ENCODE peak calls at places on chromosomes 7 and 10, in eight cellular contexts. T is mammary epithelial cell, H is heart right ventricle, Q is choroid plexus epithelial cell, Z is HL-60, U is heart left ventricle, J is ovary, D is IMR-90. Y is an unnamed sample.
A peak's percentile ranks its signal among the peaks of the same experiment; 100 is the strongest.

GRCh38 chr10:114026189-114027040 is 17.3 kb upstream of the ADRB1 start:
- DNase-seq in T (peak; percentile 84), H (no peak), U (no peak), Z (no peak), D (peak; percentile 53), J (no peak), Q (peak; percentile 79), Y (no peak)

GRCh38 chr10:100816671-100817070 is 71.3 kb downstream of the PAX2 start:
- DNase-seq in H (no peak), D (no peak), U (no peak), T (no peak), Q (no peak), J (no peak), Z (no peak), Y (no peak)

GRCh38 chr10:48314107-48314506 is 7.6 kb downstream of the MAPK8 start:
- DNase-seq in U (no peak), Z (no peak), J (no peak), D (no peak), T (no peak), H (no peak), Q (no peak), Y (no peak)

GRCh38 chr7:140176271-140176701 is 497 bp downstream of the KDM7A start:
- DNase-seq in Z (no peak), J (peak; percentile 41), D (no peak), U (peak; percentile 30), H (peak; percentile 35), T (no peak), Q (no peak), Y (peak; percentile 45)

GRCh38 chr10:69801434-69802315 is at the start of gene COL13A1:
- DNase-seq in Q (peak; percentile 55), U (peak; percentile 43), Z (no peak), H (peak; percentile 50), J (no peak), T (peak; percentile 76), D (peak; percentile 75), Y (peak; percentile 72)

GRCh38 chr7:111789880-111790279 is 227.6 kb upstream of the IMMP2L start:
- DNase-seq in D (peak; percentile 21), Z (no peak), H (no peak), U (no peak), J (no peak), T (no peak), Q (no peak), Y (no peak)

GRCh38 chr10:120012133-120012405 is 119.5 kb downstream of the SEC23IP start:
- DNase-seq in T (no peak), D (no peak), Z (no peak), Q (no peak), U (no peak), J (no peak), H (no peak), Y (no peak)

GRCh38 chr7:151740180-151740845 is 136.6 kb downstream of the PRKAG2 start:
- DNase-seq in H (no peak), D (peak; percentile 48), Q (no peak), J (no peak), Z (no peak), T (no peak), U (no peak), Y (no peak)

GRCh38 chr10:77428776-77429395 is 208.7 kb downstream of the KCNMA1 start:
- DNase-seq in H (no peak), J (peak; percentile 42), T (peak; percentile 53), Z (no peak), Q (peak; percentile 86), D (peak; percentile 82), U (no peak), Y (peak; percentile 79)

DNA sequence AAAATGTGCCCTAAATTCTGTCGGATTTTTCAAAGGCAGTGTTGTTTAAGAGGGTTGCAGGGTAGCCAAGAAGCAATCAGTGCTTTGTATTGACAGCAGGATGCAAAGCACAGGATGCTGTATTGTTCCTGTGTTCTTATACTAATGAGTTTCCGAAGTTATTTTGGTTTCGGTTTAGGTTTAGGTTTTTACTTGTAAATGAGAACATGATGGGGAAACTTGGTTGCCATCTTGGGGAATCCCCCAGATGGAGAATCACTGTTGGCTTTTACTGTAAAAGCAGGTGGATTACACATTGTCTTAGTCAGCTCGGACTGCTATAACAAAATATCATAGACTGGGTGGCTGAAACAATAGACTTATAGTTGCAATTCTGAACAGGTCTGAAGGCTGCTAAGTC is 72.1 kb downstream of the INHBA start:
- DNase-seq in H (no peak), U (no peak), T (peak; percentile 6), Q (no peak), Z (no peak), J (no peak), D (no peak), Y (no peak)
- H3K4me3 ChIP-seq in H (no peak overlapping the region), U (no peak overlapping the region), T (no peak overlapping the region), Q (no peak overlapping the region), Z (no peak overlapping the region), J (no peak overlapping the region), D (no peak overlapping the region), Y (no peak overlapping the region)

GRCh38 chr10:109126016-109126415 is 797.3 kb downstream of the XPNPEP1 start:
- DNase-seq in Q (no peak), H (no peak), T (no peak), D (no peak), Z (no peak), U (no peak), J (no peak), Y (no peak)
- TF ChIP-seq CTCF in Q (no peak), H (no peak), T (no peak), D (no peak), Z (no peak), U (no peak), J (no peak), Y (no peak)

GRCh38 chr7:150322114-150322832 is 882 bp upstream of the LRRC61 start:
- DNase-seq in T (no peak), D (no peak), J (no peak), Q (no peak), Z (no peak), U (no peak), H (no peak), Y (no peak)
- H3K4me3 ChIP-seq in T (peak overlapping the region; percentile 53), D (no peak overlapping the region), J (peak overlapping the region; percentile 74), Q (peak overlapping the region; percentile 66), Z (no peak overlapping the region), U (peak overlapping the region; percentile 48), H (peak overlapping the region; percentile 72), Y (peak overlapping the region; percentile 45)

DNA sequence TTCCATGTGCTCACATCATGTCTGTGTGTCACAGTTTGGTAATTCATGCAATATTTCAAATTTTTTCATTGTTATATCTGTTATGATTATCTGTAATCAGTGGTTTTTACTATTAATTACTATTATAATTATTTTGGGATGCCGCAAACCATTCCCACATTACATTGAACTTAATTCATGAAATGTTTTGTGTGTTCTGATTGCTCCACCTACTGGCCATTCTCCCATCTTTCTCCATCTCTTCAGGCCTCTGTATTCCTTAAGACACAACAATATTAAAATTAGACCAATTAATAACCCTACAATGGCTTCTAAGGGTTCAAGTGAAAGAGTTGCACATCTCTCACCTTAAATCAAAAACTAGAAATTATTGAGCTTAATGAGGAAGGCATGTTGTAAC is 398.5 kb downstream of the PCDH15 start:
- DNase-seq in T (peak; percentile 32), Z (no peak), U (no peak), J (no peak), H (no peak), D (peak; percentile 7), Q (peak; percentile 52), Y (peak; percentile 52)
- TF ChIP-seq CTCF in T (peak; percentile 31), Z (no peak), U (peak; percentile 38), J (no peak), H (no peak), D (peak; percentile 34), Q (peak; percentile 44), Y (peak; percentile 18)

GRCh38 chr7:129569811-129570215 is 41.7 kb upstream of the NRF1 start:
- DNase-seq in J (no peak), H (no peak), Z (no peak), Q (peak; percentile 53), T (peak; percentile 91), D (peak; percentile 85), U (no peak), Y (no peak)
- H3K4me3 ChIP-seq in J (no peak overlapping the region), H (no peak overlapping the region), Z (no peak overlapping the region), Q (no peak overlapping the region), T (no peak overlapping the region), D (no peak overlapping the region), U (no peak overlapping the region), Y (no peak overlapping the region)

DNA sequence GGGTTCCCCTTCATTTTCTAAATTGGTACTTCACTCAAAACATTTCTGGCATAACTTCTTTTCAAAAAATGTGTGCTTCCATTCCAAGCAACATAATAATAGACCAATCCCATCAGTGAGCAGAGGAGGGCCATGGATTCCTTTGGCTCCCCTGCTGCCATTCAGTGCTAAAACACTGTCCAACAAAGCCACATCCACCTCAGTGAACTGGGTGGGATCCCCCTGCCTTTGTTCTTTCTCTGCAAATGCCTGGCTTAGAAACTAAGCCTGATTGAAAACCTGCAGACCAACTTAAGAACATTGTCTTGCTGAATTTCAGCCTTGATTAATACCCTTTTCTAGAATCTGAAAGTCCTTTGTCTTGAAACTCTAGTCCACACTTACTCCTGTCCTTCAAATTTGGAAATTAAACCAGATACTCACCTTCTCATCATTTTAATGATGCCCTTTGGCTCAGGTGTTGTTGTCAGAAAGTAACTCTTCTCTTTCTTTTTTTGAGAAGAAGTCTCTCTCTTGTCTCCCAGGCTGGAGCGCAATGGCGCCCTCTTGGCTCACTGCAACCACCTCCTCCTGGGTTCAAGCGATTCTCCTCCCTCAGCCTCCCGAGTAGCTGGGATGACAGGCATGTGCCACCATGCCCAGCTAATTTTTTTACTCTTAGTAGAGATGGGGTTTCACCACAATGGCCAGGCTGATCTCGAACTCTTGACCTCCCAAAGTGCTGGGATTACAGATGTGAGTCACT is 132.3 kb downstream of the PLXNA4 start:
- DNase-seq in J (no peak), Z (no peak), Q (no peak), T (no peak), D (no peak), H (no peak), U (no peak), Y (no peak)
- TF ChIP-seq CTCF in J (no peak), Z (no peak), Q (no peak), T (no peak), D (no peak), H (no peak), U (no peak), Y (peak; percentile 11)

GRCh38 chr10:58278274-58278961 is 9.5 kb downstream of the CISD1 start:
- DNase-seq in T (no peak), D (no peak), U (no peak), Z (peak; percentile 41), J (no peak), Q (no peak), H (no peak), Y (no peak)
- H3K4me3 ChIP-seq in T (no peak overlapping the region), D (no peak overlapping the region), U (no peak overlapping the region), Z (no peak overlapping the region), J (no peak overlapping the region), Q (no peak overlapping the region), H (no peak overlapping the region), Y (no peak overlapping the region)

DNA sequence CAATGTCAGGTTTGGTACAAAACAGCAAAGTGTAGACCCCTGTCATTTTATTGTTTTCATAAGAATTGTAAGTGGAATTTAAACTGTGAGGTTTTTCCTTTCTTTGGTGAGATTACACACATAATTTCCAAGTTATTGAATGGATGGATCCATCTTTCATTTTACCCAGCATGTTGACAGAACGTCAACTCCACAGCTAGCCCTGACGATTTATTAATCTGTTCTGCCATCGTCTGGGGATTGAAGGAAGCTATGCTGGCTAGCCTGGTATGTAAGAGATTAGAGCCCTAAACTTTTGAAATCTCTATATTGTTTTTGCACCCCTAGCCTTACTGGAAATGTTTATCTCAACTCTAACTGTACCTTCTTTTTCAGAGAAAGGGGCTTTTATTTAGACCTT is 8.6 kb downstream of the WNT16 start:
- DNase-seq in U (no peak), H (no peak), T (no peak), J (no peak), D (no peak), Q (peak; percentile 77), Z (no peak), Y (no peak)
- TF ChIP-seq CTCF in U (peak; percentile 25), H (no peak), T (no peak), J (no peak), D (peak; percentile 46), Q (peak; percentile 62), Z (no peak), Y (peak; percentile 13)

Y was measured in cardiac muscle cell.